ENCODE peak calls at places on chromosome 3, in six cellular contexts. One of them, this sample, is unnamed.

GRCh38 chr3:15750143-15750542 is 47.6 kb downstream of the ANKRD28 start:
- DNase-seq in stomach: no peak
- DNase-seq in mucosa of gallbladder: no peak
- DNase-seq in naive thymus-derived CD8-positive, alpha-beta T cell: no peak
- DNase-seq in mammary epithelial cell: no peak
- DNase-seq in stimulated activated CD4-positive, alpha-beta T cell treated with anti-CD3 and anti-CD28 coated beads, Interleukin-12 subunit alpha, Interleukin-12 subunit beta, amount 100 ng/mL, for 24 hours: no peak
- DNase-seq in this sample: no peak

GRCh38 chr3:184748219-184749135 is 36.6 kb upstream of the MAGEF1 start:
- DNase-seq in mucosa of gallbladder: no peak
- DNase-seq in mammary epithelial cell: peak; percentile 83
- DNase-seq in stimulated activated CD4-positive, alpha-beta T cell treated with anti-CD3 and anti-CD28 coated beads, Interleukin-12 subunit alpha, Interleukin-12 subunit beta, amount 100 ng/mL, for 24 hours: no peak
- DNase-seq in stomach: peak; percentile 46
- DNase-seq in naive thymus-derived CD8-positive, alpha-beta T cell: peak; percentile 11
- DNase-seq in this sample: peak; percentile 58

GRCh38 chr3:126888186-126888760 is 94.6 kb upstream of the PLXNA1 start:
- DNase-seq in stimulated activated CD4-positive, alpha-beta T cell treated with anti-CD3 and anti-CD28 coated beads, Interleukin-12 subunit alpha, Interleukin-12 subunit beta, amount 100 ng/mL, for 24 hours: no peak
- DNase-seq in mucosa of gallbladder: no peak
- DNase-seq in mammary epithelial cell: no peak
- DNase-seq in stomach: no peak
- DNase-seq in naive thymus-derived CD8-positive, alpha-beta T cell: no peak
- DNase-seq in this sample: no peak

GRCh38 chr3:38031022-38031994 is 1.9 kb upstream of the PLCD1 start:
- DNase-seq in stomach: peak; percentile 71
- DNase-seq in stimulated activated CD4-positive, alpha-beta T cell treated with anti-CD3 and anti-CD28 coated beads, Interleukin-12 subunit alpha, Interleukin-12 subunit beta, amount 100 ng/mL, for 24 hours: no peak
- DNase-seq in mammary epithelial cell: peak; percentile 92
- DNase-seq in mucosa of gallbladder: peak; percentile 78
- DNase-seq in naive thymus-derived CD8-positive, alpha-beta T cell: no peak
- DNase-seq in this sample: no peak

GRCh38 chr3:177657243-177657642 is 460.0 kb upstream of the TBL1XR1 start:
- DNase-seq in stimulated activated CD4-positive, alpha-beta T cell treated with anti-CD3 and anti-CD28 coated beads, Interleukin-12 subunit alpha, Interleukin-12 subunit beta, amount 100 ng/mL, for 24 hours: no peak
- DNase-seq in mucosa of gallbladder: no peak
- DNase-seq in naive thymus-derived CD8-positive, alpha-beta T cell: no peak
- DNase-seq in mammary epithelial cell: peak; percentile 74
- DNase-seq in stomach: no peak
- DNase-seq in this sample: no peak

GRCh38 chr3:102810937-102811336 is 376.1 kb downstream of the ZPLD1 start:
- DNase-seq in naive thymus-derived CD8-positive, alpha-beta T cell: no peak
- DNase-seq in stimulated activated CD4-positive, alpha-beta T cell treated with anti-CD3 and anti-CD28 coated beads, Interleukin-12 subunit alpha, Interleukin-12 subunit beta, amount 100 ng/mL, for 24 hours: no peak
- DNase-seq in stomach: no peak
- DNase-seq in mucosa of gallbladder: no peak
- DNase-seq in mammary epithelial cell: no peak
- DNase-seq in this sample: no peak

GRCh38 chr3:116667791-116668190 is 41.8 kb upstream of the TUSC7 start:
- DNase-seq in stomach: no peak
- DNase-seq in naive thymus-derived CD8-positive, alpha-beta T cell: no peak
- DNase-seq in stimulated activated CD4-positive, alpha-beta T cell treated with anti-CD3 and anti-CD28 coated beads, Interleukin-12 subunit alpha, Interleukin-12 subunit beta, amount 100 ng/mL, for 24 hours: no peak
- DNase-seq in mammary epithelial cell: no peak
- DNase-seq in mucosa of gallbladder: no peak
- DNase-seq in this sample: no peak

GRCh38 chr3:129441215-129441614 is 1.2 kb downstream of the IFT122 start:
- DNase-seq in mammary epithelial cell: peak; percentile 14
- DNase-seq in stomach: no peak
- DNase-seq in mucosa of gallbladder: no peak
- DNase-seq in stimulated activated CD4-positive, alpha-beta T cell treated with anti-CD3 and anti-CD28 coated beads, Interleukin-12 subunit alpha, Interleukin-12 subunit beta, amount 100 ng/mL, for 24 hours: no peak
- DNase-seq in naive thymus-derived CD8-positive, alpha-beta T cell: no peak
- DNase-seq in this sample: no peak

GRCh38 chr3:60010778-60011177 is 961.0 kb upstream of the CFAP20DC start:
- DNase-seq in mammary epithelial cell: no peak
- DNase-seq in naive thymus-derived CD8-positive, alpha-beta T cell: peak; percentile 89
- DNase-seq in stimulated activated CD4-positive, alpha-beta T cell treated with anti-CD3 and anti-CD28 coated beads, Interleukin-12 subunit alpha, Interleukin-12 subunit beta, amount 100 ng/mL, for 24 hours: no peak
- DNase-seq in mucosa of gallbladder: no peak
- DNase-seq in stomach: no peak
- DNase-seq in this sample: no peak

GRCh38 chr3:128760027-128760426 is 34.0 kb downstream of the RAB7A start:
- DNase-seq in mucosa of gallbladder: no peak
- DNase-seq in naive thymus-derived CD8-positive, alpha-beta T cell: no peak
- DNase-seq in stimulated activated CD4-positive, alpha-beta T cell treated with anti-CD3 and anti-CD28 coated beads, Interleukin-12 subunit alpha, Interleukin-12 subunit beta, amount 100 ng/mL, for 24 hours: no peak
- DNase-seq in stomach: no peak
- DNase-seq in mammary epithelial cell: no peak
- DNase-seq in this sample: no peak

GRCh38 chr3:126996905-126997304 is 14.0 kb downstream of the PLXNA1 start:
- DNase-seq in stomach: no peak
- DNase-seq in stimulated activated CD4-positive, alpha-beta T cell treated with anti-CD3 and anti-CD28 coated beads, Interleukin-12 subunit alpha, Interleukin-12 subunit beta, amount 100 ng/mL, for 24 hours: no peak
- DNase-seq in mucosa of gallbladder: no peak
- DNase-seq in naive thymus-derived CD8-positive, alpha-beta T cell: no peak
- DNase-seq in mammary epithelial cell: peak; percentile 51
- DNase-seq in this sample: no peak

GRCh38 chr3:78497692-78498091 is 1270.1 kb downstream of the ROBO1 start:
- DNase-seq in mucosa of gallbladder: no peak
- DNase-seq in naive thymus-derived CD8-positive, alpha-beta T cell: no peak
- DNase-seq in stomach: no peak
- DNase-seq in mammary epithelial cell: no peak
- DNase-seq in stimulated activated CD4-positive, alpha-beta T cell treated with anti-CD3 and anti-CD28 coated beads, Interleukin-12 subunit alpha, Interleukin-12 subunit beta, amount 100 ng/mL, for 24 hours: no peak
- DNase-seq in this sample: no peak

GRCh38 chr3:146466596-146466995 is 2.8 kb downstream of the PLSCR2 start:
- DNase-seq in mucosa of gallbladder: no peak
- DNase-seq in mammary epithelial cell: no peak
- DNase-seq in stimulated activated CD4-positive, alpha-beta T cell treated with anti-CD3 and anti-CD28 coated beads, Interleukin-12 subunit alpha, Interleukin-12 subunit beta, amount 100 ng/mL, for 24 hours: no peak
- DNase-seq in naive thymus-derived CD8-positive, alpha-beta T cell: no peak
- DNase-seq in stomach: no peak
- DNase-seq in this sample: no peak